ENCODE peak calls at places on chromosome 17, in ten cellular contexts. W, O, K, S, G, M, Q, L, H and Y are unnamed samples.

GRCh38 chr17:40099627-40100418 is 566 bp downstream of the NR1D1 start:
- DNase-seq in W (no peak), O (no peak), K (no peak), S (no peak), G (no peak), M (no peak), Q (peak; percentile 71), L (no peak), H (no peak), Y (no peak)

GRCh38 chr17:16512011-16512410 is 20.0 kb upstream of the LRRC75A start:
- DNase-seq in W (no peak), O (no peak), K (no peak), S (no peak), G (no peak), M (peak; percentile 68), Q (peak; percentile 65), L (no peak), H (no peak), Y (no peak)

GRCh38 chr17:19304209-19304608 is 58.3 kb downstream of the B9D1 start:
- DNase-seq in W (peak; percentile 77), O (no peak), K (peak; percentile 65), S (peak; percentile 74), G (no peak), M (no peak), Q (peak; percentile 93), L (no peak), H (peak; percentile 48), Y (no peak)

GRCh38 chr17:66416207-66416940 is 114.0 kb downstream of the PRKCA start:
- DNase-seq in W (no peak), O (no peak), K (no peak), S (no peak), G (no peak), M (peak; percentile 39), Q (no peak), L (no peak), H (no peak), Y (no peak)

GRCh38 chr17:68320311-68320865 is 29.1 kb downstream of the ARSG start:
- DNase-seq in W (no peak), O (no peak), K (no peak), S (no peak), G (no peak), M (no peak), Q (no peak), L (no peak), H (no peak), Y (no peak)

GRCh38 chr17:16448490-16448889 is 33.1 kb downstream of the TRPV2 start:
- DNase-seq in W (no peak), O (no peak), K (no peak), S (no peak), G (no peak), M (no peak), Q (peak; percentile 43), L (no peak), H (no peak), Y (no peak)

GRCh38 chr17:50181155-50181554 is 15.3 kb downstream of the SGCA start:
- DNase-seq in W (no peak), O (no peak), K (no peak), S (no peak), G (no peak), M (no peak), Q (no peak), L (no peak), H (no peak), Y (peak; percentile 92)

GRCh38 chr17:71799657-71800056 is 321.2 kb upstream of the SOX9 start:
- DNase-seq in W (no peak), O (no peak), K (no peak), S (peak; percentile 3), G (no peak), M (no peak), Q (no peak), L (no peak), H (no peak), Y (no peak)

GRCh38 chr17:45110676-45111611 is 21.4 kb downstream of the PLCD3 start:
- DNase-seq in W (no peak), O (no peak), K (no peak), S (peak; percentile 59), G (no peak), M (no peak), Q (no peak), L (no peak), H (no peak), Y (no peak)

GRCh38 chr17:14038206-14038605 is 31.1 kb upstream of the COX10 start:
- DNase-seq in W (peak; percentile 31), O (no peak), K (no peak), S (peak; percentile 84), G (no peak), M (no peak), Q (no peak), L (peak; percentile 46), H (peak; percentile 30), Y (no peak)

GRCh38 chr17:10210151-10210574 is 11.8 kb upstream of the GAS7 start:
- DNase-seq in W (no peak), O (peak; percentile 88), K (peak; percentile 45), S (peak; percentile 7), G (no peak), M (no peak), Q (no peak), L (no peak), H (no peak), Y (no peak)

GRCh38 chr17:54948380-54948779 is 20.1 kb downstream of the COX11 start:
- DNase-seq in W (peak; percentile 88), O (no peak), K (no peak), S (peak; percentile 99), G (no peak), M (no peak), Q (peak; percentile 71), L (peak; percentile 44), H (peak; percentile 95), Y (no peak)

GRCh38 chr17:6343736-6344135 is 91.2 kb downstream of the AIPL1 start:
- DNase-seq in W (no peak), O (no peak), K (no peak), S (no peak), G (no peak), M (no peak), Q (no peak), L (no peak), H (no peak), Y (no peak)

DNA sequence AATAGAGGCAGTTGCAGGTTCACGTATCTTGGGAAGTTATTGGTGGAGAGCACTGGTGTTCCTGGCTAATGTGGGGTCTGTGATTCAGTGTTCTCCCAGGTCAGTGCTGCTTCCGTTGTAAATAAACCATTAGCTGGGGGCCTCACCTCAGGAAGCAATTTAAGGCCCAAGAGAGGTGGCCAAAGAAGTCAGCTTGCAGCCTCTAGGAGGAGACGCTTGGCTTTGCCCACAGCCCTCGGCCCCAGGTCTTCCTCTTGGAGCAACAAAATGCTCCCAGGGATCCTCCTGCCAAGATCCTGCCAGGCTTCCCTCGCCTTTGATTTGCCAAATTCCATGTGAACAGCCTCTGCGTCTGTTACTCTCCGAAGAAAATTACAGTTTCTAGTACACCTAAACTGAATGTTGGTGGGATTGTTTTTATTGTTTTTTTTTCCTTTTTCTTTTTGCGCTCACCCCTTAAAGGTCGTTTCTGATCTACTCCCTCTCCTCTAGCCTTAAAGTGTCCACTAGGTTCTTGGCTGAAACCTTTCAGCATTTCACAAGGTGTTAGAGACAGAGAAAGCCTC is 62.3 kb upstream of the TBX2 start:
- DNase-seq in W (peak; percentile 25), O (no peak), K (no peak), S (no peak), G (no peak), M (no peak), Q (no peak), L (no peak), H (no peak), Y (no peak)
- TF ChIP-seq CTCF in W (no peak), O (no peak), K (no peak), S (no peak), G (no peak), M (no peak), Q (no peak), L (no peak), H (no peak), Y (no peak)

GRCh38 chr17:80035937-80036714 is at the start of gene CCDC40:
- DNase-seq in W (peak; percentile 69), O (peak; percentile 79), K (peak; percentile 88), S (peak; percentile 47), G (peak; percentile 87), M (peak; percentile 94), Q (peak; percentile 74), L (no peak), H (peak; percentile 70), Y (no peak)
- TF ChIP-seq CTCF in W (no peak), O (peak; percentile 4), K (no peak), S (no peak), G (peak; percentile 14), M (peak; percentile 25), Q (no peak), L (no peak), H (no peak), Y (peak; percentile 64)

GRCh38 chr17:8430966-8431365 is 4.7 kb upstream of the NDEL1 start:
- DNase-seq in W (peak; percentile 57), O (no peak), K (no peak), S (peak; percentile 81), G (no peak), M (peak; percentile 20), Q (no peak), L (peak; percentile 61), H (no peak), Y (no peak)

GRCh38 chr17:8421571-8421970 is 14.1 kb upstream of the NDEL1 start:
- DNase-seq in W (peak; percentile 52), O (no peak), K (no peak), S (no peak), G (no peak), M (no peak), Q (no peak), L (no peak), H (no peak), Y (no peak)

GRCh38 chr17:8426094-8426720 is 9.5 kb upstream of the NDEL1 start:
- DNase-seq in W (no peak), O (no peak), K (peak; percentile 67), S (no peak), G (no peak), M (no peak), Q (no peak), L (no peak), H (no peak), Y (no peak)

GRCh38 chr17:8426802-8427201 is 8.9 kb upstream of the NDEL1 start:
- DNase-seq in W (no peak), O (no peak), K (no peak), S (no peak), G (no peak), M (no peak), Q (no peak), L (no peak), H (no peak), Y (no peak)
- TF ChIP-seq CTCF in W (no peak), O (no peak), K (no peak), S (no peak), G (no peak), M (no peak), Q (no peak), L (no peak), H (no peak), Y (no peak)

DNA sequence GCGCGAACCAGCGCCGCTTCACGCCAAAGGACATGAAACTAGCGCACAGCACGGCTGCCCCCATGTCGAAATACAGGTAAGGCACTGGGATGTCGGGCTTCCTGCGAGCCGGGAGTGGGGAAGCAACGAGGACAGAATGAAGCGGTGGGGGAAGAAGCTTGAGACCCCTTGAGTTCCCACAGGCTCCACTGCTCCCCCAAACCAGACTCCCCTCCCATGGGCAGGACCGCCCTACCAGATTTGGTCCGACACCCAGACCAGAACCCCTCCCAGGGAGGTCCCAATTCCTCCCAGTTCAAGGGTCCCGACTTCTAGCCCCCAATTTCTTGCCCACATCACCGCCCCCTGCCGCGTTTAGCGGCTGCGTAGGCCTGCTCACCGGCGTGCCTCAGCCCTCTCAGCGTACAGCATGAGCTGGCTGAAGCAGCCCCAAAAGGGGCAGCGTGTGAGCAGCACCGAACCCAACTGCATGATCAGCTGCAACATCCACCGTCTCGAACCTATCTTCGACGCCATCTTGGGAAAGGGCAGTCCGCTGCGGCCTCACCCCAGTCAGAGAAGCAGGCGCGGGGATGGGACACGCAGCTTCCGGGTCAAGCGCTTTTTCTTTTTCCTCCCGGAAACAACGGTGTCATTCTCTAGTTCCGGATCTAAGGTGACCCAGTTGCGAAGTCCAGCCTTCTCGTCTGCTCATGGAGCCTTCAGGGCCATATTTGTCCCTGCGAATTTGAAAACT is at the start of gene TMEM101:
- DNase-seq in W (peak; percentile 96), O (peak; percentile 90), K (peak; percentile 92), S (peak; percentile 88), G (peak; percentile 92), M (peak; percentile 95), Q (peak; percentile 93), L (peak; percentile 79), H (peak; percentile 90), Y (no peak)
- TF ChIP-seq CTCF in W (no peak), O (peak; percentile 13), K (no peak), S (no peak), G (no peak), M (no peak), Q (no peak), L (no peak), H (no peak), Y (no peak)